ENCODE peak calls at places on chromosomes 3 and 15, in nine cellular contexts. B, D, K, I, E, G, C, O and N are unnamed samples.

GRCh38 chr3:134079761-134080160 is 50.0 kb upstream of the SLCO2A1 start:
- DNase-seq in B (no peak), D (no peak), K (no peak), I (no peak), E (no peak), G (no peak), C (no peak), O (no peak), N (no peak)

GRCh38 chr3:84108442-84108971 is 850.3 kb upstream of the CADM2 start:
- DNase-seq in B (no peak), D (peak), K (peak), I (no peak), E (no peak), G (no peak), C (no peak), O (no peak), N (peak)

GRCh38 chr15:77836116-77836798 is 203.5 kb upstream of the LINGO1 start:
- DNase-seq in B (no peak), D (peak), K (peak), I (peak), E (no peak), G (no peak), C (no peak), O (no peak), N (no peak)

GRCh38 chr3:108091498-108092259 is 848 bp upstream of the CD47 start:
- DNase-seq in B (no peak), D (no peak), K (no peak), I (no peak), E (peak), G (no peak), C (peak), O (no peak), N (no peak)

GRCh38 chr3:158766364-158766763 is 34.1 kb upstream of the RARRES1 start:
- DNase-seq in B (no peak), D (no peak), K (no peak), I (no peak), E (no peak), G (no peak), C (no peak), O (no peak), N (no peak)

GRCh38 chr15:39127151-39127815 is 453.6 kb upstream of the THBS1 start:
- DNase-seq in B (no peak), D (no peak), K (no peak), I (no peak), E (no peak), G (no peak), C (no peak), O (no peak), N (no peak)

GRCh38 chr15:70954176-70954575 is 61.5 kb downstream of the LRRC49 start:
- DNase-seq in B (no peak), D (no peak), K (no peak), I (no peak), E (no peak), G (no peak), C (no peak), O (no peak), N (no peak)

GRCh38 chr3:58260261-58260731 is 22.7 kb downstream of the ABHD6 start:
- DNase-seq in B (no peak), D (peak), K (peak), I (no peak), E (no peak), G (no peak), C (no peak), O (no peak), N (peak)

GRCh38 chr3:41131224-41131623 is 68.1 kb upstream of the CTNNB1 start:
- DNase-seq in B (no peak), D (peak), K (no peak), I (no peak), E (no peak), G (peak), C (no peak), O (no peak), N (no peak)

GRCh38 chr3:65473746-65474145 is 565.0 kb downstream of the MAGI1 start:
- DNase-seq in B (no peak), D (no peak), K (peak), I (no peak), E (no peak), G (no peak), C (no peak), O (no peak), N (peak)

GRCh38 chr3:195762611-195763247 is 42.0 kb downstream of the MUC20 start:
- DNase-seq in B (no peak), D (no peak), K (no peak), I (no peak), E (no peak), G (no peak), C (no peak), O (no peak), N (no peak)

GRCh38 chr3:126245811-126246727 is 65.7 kb upstream of the ALDH1L1 start:
- DNase-seq in B (peak), D (no peak), K (peak), I (peak), E (peak), G (no peak), C (no peak), O (no peak), N (peak)

GRCh38 chr15:34239151-34239761 is 14.4 kb downstream of the EMC4 start:
- DNase-seq in B (no peak), D (peak), K (peak), I (no peak), E (no peak), G (no peak), C (no peak), O (no peak), N (peak)

GRCh38 chr15:72474466-72474911 is 359 bp downstream of the ARIH1 start:
- DNase-seq in B (no peak), D (no peak), K (no peak), I (peak), E (no peak), G (no peak), C (peak), O (no peak), N (no peak)

GRCh38 chr3:13718437-13718836 is 161.4 kb downstream of the WNT7A start:
- DNase-seq in B (no peak), D (no peak), K (no peak), I (peak), E (peak), G (no peak), C (no peak), O (no peak), N (no peak)

GRCh38 chr3:139235192-139235591 is 108.6 kb upstream of the MRPS22 start:
- DNase-seq in B (no peak), D (no peak), K (no peak), I (no peak), E (no peak), G (no peak), C (no peak), O (no peak), N (no peak)

GRCh38 chr15:38843736-38844590 is 279.3 kb upstream of the RASGRP1 start:
- DNase-seq in B (no peak), D (peak), K (peak), I (no peak), E (no peak), G (no peak), C (no peak), O (no peak), N (no peak)

GRCh38 chr15:71049706-71050422 is 65.4 kb upstream of the THSD4 start:
- DNase-seq in B (no peak), D (no peak), K (peak), I (no peak), E (no peak), G (peak), C (no peak), O (no peak), N (no peak)

GRCh38 chr3:56238299-56238698 is 230.0 kb downstream of the ERC2 start:
- DNase-seq in B (peak), D (no peak), K (no peak), I (no peak), E (no peak), G (no peak), C (no peak), O (no peak), N (no peak)

GRCh38 chr15:85010114-85010471 is 28.4 kb downstream of the PDE8A start:
- DNase-seq in B (no peak), D (no peak), K (no peak), I (no peak), E (no peak), G (no peak), C (no peak), O (no peak), N (no peak)

GRCh38 chr3:186517218-186517617 is 27.0 kb downstream of the CRYGS start:
- DNase-seq in B (no peak), D (no peak), K (no peak), I (no peak), E (no peak), G (no peak), C (no peak), O (no peak), N (no peak)

GRCh38 chr3:169342652-169343051 is 320.9 kb downstream of the MECOM start:
- DNase-seq in B (no peak), D (no peak), K (no peak), I (no peak), E (no peak), G (no peak), C (no peak), O (no peak), N (no peak)

GRCh38 chr3:112628038-112628437 is 12.9 kb downstream of the CCDC80 start:
- DNase-seq in B (no peak), D (no peak), K (no peak), I (no peak), E (no peak), G (no peak), C (no peak), O (no peak), N (no peak)

GRCh38 chr3:90092994-90093393 is 985.6 kb downstream of the EPHA3 start:
- DNase-seq in B (no peak), D (peak), K (peak), I (peak), E (no peak), G (no peak), C (no peak), O (no peak), N (peak)

GRCh38 chr3:86976206-86976605 is 14.7 kb downstream of the VGLL3 start:
- DNase-seq in B (no peak), D (no peak), K (no peak), I (no peak), E (no peak), G (no peak), C (no peak), O (no peak), N (no peak)

GRCh38 chr15:80660114-80660513 is 35.0 kb upstream of the ABHD17C start:
- DNase-seq in B (peak), D (peak), K (peak), I (peak), E (peak), G (no peak), C (no peak), O (no peak), N (no peak)

GRCh38 chr3:101695779-101696372 is 9.4 kb upstream of the RPL24 start:
- DNase-seq in B (no peak), D (no peak), K (peak), I (peak), E (no peak), G (no peak), C (peak), O (peak), N (peak)

GRCh38 chr3:16204751-16205150 is 30.3 kb downstream of the GALNT15 start:
- DNase-seq in B (no peak), D (no peak), K (no peak), I (no peak), E (no peak), G (no peak), C (no peak), O (no peak), N (no peak)

GRCh38 chr3:69842789-69843188 is 103.5 kb downstream of the MITF start:
- DNase-seq in B (no peak), D (no peak), K (no peak), I (no peak), E (peak), G (no peak), C (no peak), O (no peak), N (no peak)

GRCh38 chr3:27824312-27825200 is 102.4 kb upstream of the EOMES start:
- DNase-seq in B (no peak), D (no peak), K (no peak), I (no peak), E (no peak), G (no peak), C (no peak), O (no peak), N (no peak)

GRCh38 chr15:32936283-32936918 is 218.6 kb downstream of the GREM1 start:
- DNase-seq in B (no peak), D (peak), K (peak), I (peak), E (no peak), G (no peak), C (no peak), O (no peak), N (peak)

GRCh38 chr15:20356444-20357138 is 185.0 kb downstream of the GOLGA6L6 start:
- DNase-seq in B (no peak), D (no peak), K (no peak), I (peak), E (peak), G (peak), C (peak), O (peak), N (peak)

GRCh38 chr15:46166750-46167149 is 531.9 kb downstream of the SQOR start:
- DNase-seq in B (no peak), D (no peak), K (no peak), I (no peak), E (no peak), G (no peak), C (no peak), O (no peak), N (no peak)

GRCh38 chr15:74127255-74127953 is 3.0 kb upstream of the ISLR2 start:
- DNase-seq in B (peak), D (peak), K (peak), I (peak), E (peak), G (peak), C (peak), O (peak), N (peak)